ENCODE peak calls at places on chromosomes 1 and 21, in four cellular contexts. G is AG10803, E is astrocyte of the spinal cord, R is adrenal gland. B is an unnamed sample.

GRCh38 chr1:57908471-57908870 is 484.6 kb upstream of the DAB1 start:
- DNase-seq in G (no peak), E (no peak), R (no peak), B (no peak)

GRCh38 chr1:46532095-46532494 is 19.4 kb downstream of the KNCN start:
- DNase-seq in G (no peak), E (no peak), R (no peak), B (no peak)

GRCh38 chr1:185813401-185813979 is 79.3 kb downstream of the HMCN1 start:
- DNase-seq in G (peak; percentile 57), E (peak; percentile 79), R (peak; percentile 40), B (no peak)

GRCh38 chr1:88169144-88169543 is 514.9 kb upstream of the PKN2 start:
- DNase-seq in G (no peak), E (no peak), R (no peak), B (no peak)

GRCh38 chr21:38639782-38640750 is 141.8 kb upstream of the ERG start:
- DNase-seq in G (no peak), E (no peak), R (no peak), B (no peak)

GRCh38 chr1:212819704-212820103 is 27.7 kb downstream of the SPATA45 start:
- DNase-seq in G (no peak), E (no peak), R (no peak), B (no peak)

GRCh38 chr21:16708431-16708830 is 804.4 kb upstream of the CXADR start:
- DNase-seq in G (peak; percentile 59), E (peak; percentile 33), R (no peak), B (no peak)

GRCh38 chr1:18646091-18646775 is 15.6 kb downstream of the PAX7 start:
- DNase-seq in G (no peak), E (no peak), R (no peak), B (no peak)

GRCh38 chr1:24932284-24932683 is 2.2 kb upstream of the RUNX3 start:
- DNase-seq in G (peak; percentile 11), E (no peak), R (peak; percentile 55), B (peak; percentile 83)

GRCh38 chr1:197200468-197200899 is 54.0 kb upstream of the ASPM start:
- DNase-seq in G (peak; percentile 35), E (peak; percentile 51), R (peak; percentile 24), B (no peak)

GRCh38 chr1:197137322-197137721 is 9.1 kb downstream of the ASPM start:
- DNase-seq in G (no peak), E (no peak), R (no peak), B (no peak)

GRCh38 chr1:93651695-93652094 is 29.9 kb downstream of the BCAR3 start:
- DNase-seq in G (no peak), E (no peak), R (no peak), B (no peak)

GRCh38 chr1:186864296-186864695 is 35.5 kb downstream of the PLA2G4A start:
- DNase-seq in G (peak; percentile 40), E (peak; percentile 56), R (no peak), B (no peak)

GRCh38 chr1:46285730-46286477 is 17.5 kb downstream of the LRRC41 start:
- DNase-seq in G (no peak), E (no peak), R (no peak), B (no peak)

GRCh38 chr21:45525153-45525909 is 16.9 kb downstream of the SLC19A1 start:
- DNase-seq in G (no peak), E (no peak), R (peak; percentile 95), B (peak; percentile 67)

GRCh38 chr1:206049293-206049692 is 3.7 kb upstream of the RHEX start:
- DNase-seq in G (no peak), E (no peak), R (no peak), B (no peak)

GRCh38 chr1:109975718-109976117 is 8.8 kb upstream of the AHCYL1 start:
- DNase-seq in G (peak; percentile 96), E (peak; percentile 75), R (no peak), B (no peak)

GRCh38 chr1:68111804-68112436 is 61.5 kb upstream of the DIRAS3 start:
- DNase-seq in G (peak; percentile 93), E (peak; percentile 93), R (peak; percentile 84), B (no peak)

GRCh38 chr1:39269791-39270342 is 65.4 kb downstream of the MACF1 start:
- DNase-seq in G (peak; percentile 79), E (peak; percentile 47), R (peak; percentile 59), B (no peak)

GRCh38 chr1:47023268-47024137 is at the start of gene CYP4X1:
- DNase-seq in G (no peak), E (peak; percentile 23), R (peak; percentile 6), B (peak; percentile 66)

GRCh38 chr1:193712356-193712755 is 525.9 kb upstream of the B3GALT2 start:
- DNase-seq in G (no peak), E (no peak), R (no peak), B (no peak)

GRCh38 chr1:242225770-242226573 is 227.1 kb upstream of the MAP1LC3C start:
- DNase-seq in G (no peak), E (peak; percentile 17), R (no peak), B (no peak)

GRCh38 chr1:51301844-51302162 is 28.6 kb downstream of the TTC39A start:
- DNase-seq in G (no peak), E (no peak), R (no peak), B (no peak)

GRCh38 chr1:24107462-24108225 is 4.3 kb downstream of the MYOM3 start:
- DNase-seq in G (peak; percentile 51), E (peak; percentile 83), R (peak; percentile 71), B (no peak)

GRCh38 chr1:110187139-110187890 is 22.8 kb upstream of the KCNC4 start:
- DNase-seq in G (peak; percentile 75), E (no peak), R (no peak), B (no peak)

GRCh38 chr1:82227696-82228095 is 427.0 kb downstream of the ADGRL2 start:
- DNase-seq in G (peak; percentile 8), E (peak; percentile 40), R (peak; percentile 7), B (no peak)

GRCh38 chr1:89810880-89811279 is 10.0 kb upstream of the LRRC8D start:
- DNase-seq in G (no peak), E (no peak), R (no peak), B (no peak)

GRCh38 chr1:103788377-103788776 is 38.7 kb downstream of the AMY1C start:
- DNase-seq in G (peak; percentile 1), E (peak; percentile 3), R (no peak), B (no peak)

GRCh38 chr1:218585565-218586184 is 240.5 kb downstream of the TGFB2 start:
- DNase-seq in G (no peak), E (peak; percentile 91), R (peak; percentile 3), B (peak; percentile 70)

GRCh38 chr1:118210051-118210722 is 25.2 kb upstream of the SPAG17 start:
- DNase-seq in G (no peak), E (no peak), R (no peak), B (no peak)

DNA sequence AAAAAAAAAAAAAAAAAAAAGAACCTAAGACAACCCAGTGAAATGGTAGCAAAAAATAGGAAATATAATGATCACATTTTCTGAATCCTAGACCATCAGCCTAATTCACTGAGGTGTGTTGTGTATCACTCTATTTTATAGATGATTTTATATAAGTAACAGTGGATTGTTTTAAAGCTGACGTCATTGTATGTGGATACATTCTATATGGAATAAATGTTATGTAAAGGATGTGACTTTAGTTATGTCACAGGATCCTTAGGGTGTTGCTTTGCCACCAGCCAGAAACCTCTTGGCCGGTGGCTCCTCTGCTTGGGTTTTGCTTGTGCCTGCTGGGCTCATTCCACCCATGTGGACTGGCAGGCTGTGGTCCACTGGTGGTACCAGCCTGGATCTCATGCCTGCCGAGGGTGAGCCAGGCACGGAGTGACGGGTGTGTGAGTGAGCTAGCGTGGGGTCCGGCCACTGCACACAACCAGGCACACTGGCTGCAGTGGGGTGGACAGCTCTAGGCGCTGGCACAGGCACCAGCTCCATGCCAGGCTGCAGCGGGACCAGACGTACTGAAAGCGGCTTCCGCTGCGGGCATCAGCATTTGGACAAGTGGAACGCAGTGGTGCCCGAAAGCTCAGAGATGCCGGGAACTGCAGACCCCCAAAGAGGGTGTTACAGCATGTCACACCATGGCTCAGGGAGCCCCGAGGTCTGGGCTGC is 44.5 kb downstream of the ZBTB8OS start:
- DNase-seq in G (no peak), E (no peak), R (no peak), B (no peak)
- TF ChIP-seq CTCF in G (no peak), E (no peak), R (no peak), B (no peak)

GRCh38 chr1:10398734-10399486 is at the start of gene PGD:
- DNase-seq in G (peak; percentile 97), E (peak; percentile 98), R (peak; percentile 99), B (peak; percentile 99)
- TF ChIP-seq CTCF in G (no peak), E (no peak), R (no peak), B (no peak)

GRCh38 chr1:52904590-52905375 is 16.8 kb downstream of the ECHDC2 start:
- DNase-seq in G (peak; percentile 18), E (no peak), R (peak; percentile 28), B (no peak)
- TF ChIP-seq CTCF in G (peak; percentile 47), E (peak; percentile 54), R (no peak), B (peak; percentile 64)

DNA sequence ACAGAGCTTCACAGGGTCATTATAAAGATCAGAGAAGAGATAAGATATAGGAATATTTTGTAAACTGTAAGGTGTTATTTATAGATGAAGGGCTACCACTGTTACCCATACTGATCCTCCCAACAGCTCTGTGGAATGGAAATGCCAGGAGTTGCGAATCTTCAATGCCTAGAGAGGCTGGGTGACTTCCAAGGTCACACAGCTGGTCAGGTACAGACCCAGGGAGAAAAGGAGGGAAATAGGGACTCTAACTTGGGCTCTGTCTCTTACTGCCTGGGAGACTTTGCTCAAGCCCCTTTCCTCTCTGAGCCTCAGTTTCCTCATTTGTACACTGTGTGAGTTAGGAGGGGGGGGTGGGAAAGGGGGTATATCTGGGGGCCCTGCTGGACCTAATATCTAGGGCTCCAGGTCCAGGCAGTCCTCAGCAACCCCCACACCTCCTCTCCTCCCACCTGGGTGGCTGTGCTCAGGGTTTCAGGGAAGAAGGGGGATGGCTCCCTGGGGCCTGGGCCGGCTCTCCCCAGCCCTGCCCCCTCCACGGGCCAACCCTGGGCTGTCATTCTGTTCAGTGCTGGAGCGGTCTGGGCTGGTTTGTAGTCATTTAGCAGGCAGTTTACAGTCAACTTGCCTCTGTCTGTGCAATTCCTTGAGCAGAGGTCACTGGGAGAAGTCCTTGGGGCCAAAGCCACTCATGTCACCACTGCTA is 1.5 kb downstream of the BSND start:
- DNase-seq in G (no peak), E (no peak), R (peak; percentile 35), B (no peak)
- TF ChIP-seq CTCF in G (no peak), E (no peak), R (no peak), B (no peak)

DNA sequence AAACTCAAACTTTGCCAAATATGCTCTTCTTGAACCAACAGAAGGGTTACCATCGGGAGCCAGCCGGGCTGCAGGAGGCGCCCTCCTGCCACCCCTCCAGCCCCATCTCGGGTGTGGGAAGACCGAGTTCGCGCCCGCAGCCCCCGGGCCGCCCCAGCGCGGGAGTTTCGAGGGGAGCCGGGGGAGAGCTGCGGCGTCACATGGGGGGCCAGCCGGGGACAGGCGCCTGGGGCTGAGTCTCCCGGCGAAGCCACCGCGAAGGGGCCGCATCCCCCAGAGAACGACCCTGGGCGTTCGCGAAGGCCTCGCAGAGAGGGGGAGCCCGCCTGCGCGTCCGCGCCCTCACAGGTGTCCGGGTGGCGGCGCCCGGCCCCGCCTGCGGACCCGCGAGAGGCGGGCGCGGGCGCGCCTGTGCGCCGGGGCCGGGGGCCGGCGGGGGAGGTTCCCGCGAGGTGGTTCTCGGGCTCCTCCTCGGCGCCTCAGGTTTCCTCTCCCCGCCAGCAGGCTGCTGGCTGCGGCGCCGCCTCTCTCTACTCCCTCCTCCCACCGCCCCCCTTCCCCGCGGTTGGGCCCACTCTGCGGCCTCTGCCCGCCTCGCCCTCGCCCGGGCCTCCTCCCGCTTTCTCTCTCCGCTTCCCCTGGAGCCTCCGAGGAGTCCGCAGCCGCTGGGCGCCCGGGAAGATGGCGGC is at the start of gene RAVER2:
- DNase-seq in G (peak; percentile 44), E (peak; percentile 73), R (peak; percentile 76), B (peak; percentile 88)
- TF ChIP-seq CTCF in G (peak; percentile 38), E (peak; percentile 60), R (no peak), B (peak; percentile 62)